ENCODE peak calls at places on chromosomes 6 and 20, in nine cellular contexts. Q, U, H, Z, V, R, E, K and Y are unnamed samples.

GRCh38 chr6:160190974-160191373 is 67.6 kb downstream of the SLC22A2 start:
- DNase-seq in Q (no peak), U (no peak), H (no peak), Z (no peak), V (peak), R (no peak), E (no peak), K (no peak), Y (no peak)

GRCh38 chr20:11118802-11119380 is 445.1 kb upstream of the JAG1 start:
- DNase-seq in Q (no peak), U (no peak), H (no peak), Z (no peak), V (no peak), R (no peak), E (no peak), K (no peak), Y (no peak)

GRCh38 chr6:47343631-47344421 is 34.1 kb upstream of the TNFRSF21 start:
- DNase-seq in Q (no peak), U (peak), H (peak), Z (no peak), V (no peak), R (no peak), E (no peak), K (no peak), Y (no peak)

GRCh38 chr6:100230976-100231316 is 233.8 kb downstream of the SIM1 start:
- DNase-seq in Q (no peak), U (no peak), H (no peak), Z (peak), V (no peak), R (peak), E (no peak), K (no peak), Y (no peak)

GRCh38 chr6:112579601-112580000 is 232.5 kb downstream of the RFPL4B start:
- DNase-seq in Q (no peak), U (no peak), H (no peak), Z (no peak), V (no peak), R (no peak), E (no peak), K (no peak), Y (no peak)

GRCh38 chr6:45786243-45786795 is 229.3 kb downstream of the CLIC5 start:
- DNase-seq in Q (no peak), U (peak), H (no peak), Z (no peak), V (no peak), R (no peak), E (no peak), K (no peak), Y (no peak)

GRCh38 chr20:48142258-48142657 is 357.0 kb upstream of the SULF2 start:
- DNase-seq in Q (no peak), U (no peak), H (no peak), Z (no peak), V (no peak), R (no peak), E (no peak), K (no peak), Y (no peak)

GRCh38 chr20:1491281-1491840 is at the start of gene SIRPB2:
- DNase-seq in Q (no peak), U (no peak), H (peak), Z (no peak), V (peak), R (no peak), E (peak), K (no peak), Y (peak)

GRCh38 chr6:152155792-152156191 is 348.3 kb downstream of the ESR1 start:
- DNase-seq in Q (no peak), U (no peak), H (no peak), Z (no peak), V (no peak), R (no peak), E (no peak), K (no peak), Y (no peak)